ENCODE peak calls at places on chromosome 20, in five cellular contexts. B is K562, E is A549, C is prostate gland, L is IMR-90. O is an unnamed sample.
A peak's percentile ranks its signal among the peaks of the same experiment; 100 is the strongest.

GRCh38 chr20:17613328-17614175 is 43.7 kb downstream of the DSTN start:
- DNase-seq in B (no peak), E (no peak), C (no peak), L (no peak), O (peak; percentile 16)

GRCh38 chr20:60330461-60330860 is 372.2 kb downstream of the CDH26 start:
- DNase-seq in B (no peak), E (no peak), C (no peak), L (no peak), O (no peak)

GRCh38 chr20:14214046-14214445 is 123.4 kb downstream of the FLRT3 start:
- DNase-seq in B (no peak), E (peak; percentile 31), C (no peak), L (no peak), O (no peak)

GRCh38 chr20:17343631-17344447 is 117.0 kb downstream of the PCSK2 start:
- DNase-seq in B (no peak), E (no peak), C (no peak), L (no peak), O (no peak)

GRCh38 chr20:5741089-5741488 is 9.1 kb upstream of the SHLD1 start:
- DNase-seq in B (peak; percentile 58), E (peak; percentile 37), C (no peak), L (peak; percentile 76), O (no peak)

GRCh38 chr20:19750907-19751636 is 7.0 kb upstream of the RIN2 start:
- DNase-seq in B (no peak), E (no peak), C (peak; percentile 62), L (no peak), O (peak; percentile 76)

GRCh38 chr20:9022361-9022760 is 46.5 kb upstream of the PLCB4 start:
- DNase-seq in B (no peak), E (no peak), C (no peak), L (no peak), O (no peak)

GRCh38 chr20:17622851-17623508 is 53.1 kb downstream of the DSTN start:
- DNase-seq in B (no peak), E (no peak), C (no peak), L (no peak), O (peak; percentile 81)

GRCh38 chr20:47088339-47088738 is 193.7 kb downstream of the EYA2 start:
- DNase-seq in B (peak; percentile 18), E (no peak), C (no peak), L (no peak), O (no peak)

GRCh38 chr20:8756410-8756809 is 312.5 kb upstream of the PLCB4 start:
- DNase-seq in B (no peak), E (peak; percentile 87), C (no peak), L (peak; percentile 96), O (no peak)

GRCh38 chr20:56289652-56290051 is 41.1 kb downstream of the MC3R start:
- DNase-seq in B (no peak), E (no peak), C (no peak), L (no peak), O (no peak)

GRCh38 chr20:4300921-4301320 is 285.6 kb upstream of the RNF24 start:
- DNase-seq in B (no peak), E (no peak), C (no peak), L (no peak), O (no peak)

GRCh38 chr20:36268501-36269342 is 32.4 kb downstream of the AAR2 start:
- DNase-seq in B (no peak), E (no peak), C (no peak), L (no peak), O (no peak)

GRCh38 chr20:8480597-8480996 is 348.5 kb downstream of the PLCB1 start:
- DNase-seq in B (no peak), E (no peak), C (no peak), L (no peak), O (no peak)

GRCh38 chr20:63707558-63708300 is at the start of the genes ARFRP1 and ZGPAT:
- DNase-seq in B (peak; percentile 84), E (peak; percentile 87), C (peak; percentile 73), L (peak; percentile 67), O (peak; percentile 78)

GRCh38 chr20:297925-298754 is 770 bp downstream of the ZCCHC3 start:
- DNase-seq in B (peak; percentile 62), E (peak; percentile 83), C (peak; percentile 53), L (peak; percentile 71), O (peak; percentile 56)
- TF ChIP-seq POLR2A in B (peak; percentile 62), E (peak; percentile 54), C (peak; percentile 48), L (no peak), O (no peak)

GRCh38 chr20:39269031-39269461 is 306.9 kb downstream of the DHX35 start:
- DNase-seq in B (peak; percentile 78), E (peak; percentile 25), C (peak; percentile 40), L (peak; percentile 3), O (no peak)
- TF ChIP-seq CTCF in B (peak; percentile 84), E (peak; percentile 72), C (peak; percentile 80), L (peak; percentile 64), O (peak; percentile 31)

GRCh38 chr20:45834797-45835161 is 1.2 kb downstream of the SNX21 start:
- DNase-seq in B (no peak), E (no peak), C (no peak), L (no peak), O (no peak)

GRCh38 chr20:45832619-45833018 is 980 bp upstream of the SNX21 start:
- DNase-seq in B (no peak), E (no peak), C (no peak), L (no peak), O (no peak)

GRCh38 chr20:45835230-45836224 is 1.9 kb downstream of the SNX21 start:
- DNase-seq in B (peak; percentile 84), E (no peak), C (no peak), L (peak; percentile 47), O (peak; percentile 86)

GRCh38 chr20:45833030-45833882 is at the start of gene SNX21:
- DNase-seq in B (peak; percentile 57), E (peak; percentile 81), C (peak; percentile 49), L (peak; percentile 94), O (peak; percentile 81)

DNA sequence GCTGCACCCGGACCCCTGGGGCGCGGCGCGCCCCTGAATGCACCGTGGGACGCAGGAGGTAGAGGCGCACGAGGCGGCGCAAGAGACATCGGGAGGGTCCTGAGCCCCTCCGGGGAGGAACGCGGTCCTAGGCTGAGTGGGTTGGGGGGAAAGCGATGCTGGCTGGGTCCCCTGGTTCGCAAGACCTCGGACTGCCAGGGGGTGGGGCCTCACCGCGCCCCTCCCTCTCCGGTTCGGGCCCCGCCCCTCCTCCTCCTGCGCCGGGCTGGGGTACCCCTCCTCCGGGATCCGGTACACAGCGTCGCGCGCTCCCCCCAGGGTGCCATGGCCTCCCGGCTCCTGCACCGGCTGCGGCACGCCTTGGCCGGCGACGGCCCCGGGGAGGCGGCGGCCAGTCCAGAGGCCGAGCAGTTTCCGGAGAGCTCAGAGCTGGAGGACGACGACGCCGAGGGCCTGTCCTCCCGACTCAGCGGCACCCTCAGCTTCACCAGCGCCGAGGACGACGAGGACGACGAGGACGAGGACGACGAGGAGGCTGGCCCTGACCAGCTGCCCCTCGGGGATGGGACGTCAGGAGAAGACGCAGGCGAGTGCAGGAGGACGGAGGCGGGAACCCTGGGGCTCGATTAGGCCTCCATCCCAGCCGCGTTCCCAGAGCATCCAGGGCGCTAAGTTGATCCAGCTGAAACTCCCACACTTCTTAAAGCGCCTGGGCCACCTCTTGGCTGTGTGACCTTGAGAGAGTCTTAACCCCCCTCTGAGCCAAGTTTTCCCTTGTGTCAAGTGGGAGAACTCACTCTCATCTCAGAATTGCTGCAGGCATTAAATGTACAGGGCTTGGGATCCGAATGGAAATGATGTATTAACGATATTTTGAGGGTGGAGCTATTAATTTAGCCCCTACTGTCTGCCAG is 541 bp downstream of the SNX21 start:
- DNase-seq in B (peak; percentile 84), E (peak; percentile 66), C (peak; percentile 73), L (peak; percentile 49), O (peak; percentile 96)
- TF ChIP-seq POLR2A in B (no peak), E (peak; percentile 68), C (no peak), L (no peak), O (no peak)

GRCh38 chr20:1038205-1038604 is 36.1 kb upstream of the RSPO4 start:
- DNase-seq in B (no peak), E (no peak), C (no peak), L (no peak), O (no peak)
- TF ChIP-seq CTCF in B (no peak), E (no peak), C (no peak), L (no peak), O (no peak)

GRCh38 chr20:62361799-62362589 is 5.1 kb downstream of the LAMA5 start:
- DNase-seq in B (no peak), E (peak; percentile 88), C (peak; percentile 26), L (no peak), O (peak; percentile 85)
- TF ChIP-seq POLR2A in B (no peak), E (no peak), C (no peak), L (no peak), O (no peak)

GRCh38 chr20:22180244-22180643 is 404.1 kb downstream of the FOXA2 start:
- DNase-seq in B (peak; percentile 20), E (peak; percentile 8), C (no peak), L (no peak), O (no peak)
- TF ChIP-seq CTCF in B (peak; percentile 38), E (peak; percentile 32), C (no peak), L (no peak), O (no peak)

DNA sequence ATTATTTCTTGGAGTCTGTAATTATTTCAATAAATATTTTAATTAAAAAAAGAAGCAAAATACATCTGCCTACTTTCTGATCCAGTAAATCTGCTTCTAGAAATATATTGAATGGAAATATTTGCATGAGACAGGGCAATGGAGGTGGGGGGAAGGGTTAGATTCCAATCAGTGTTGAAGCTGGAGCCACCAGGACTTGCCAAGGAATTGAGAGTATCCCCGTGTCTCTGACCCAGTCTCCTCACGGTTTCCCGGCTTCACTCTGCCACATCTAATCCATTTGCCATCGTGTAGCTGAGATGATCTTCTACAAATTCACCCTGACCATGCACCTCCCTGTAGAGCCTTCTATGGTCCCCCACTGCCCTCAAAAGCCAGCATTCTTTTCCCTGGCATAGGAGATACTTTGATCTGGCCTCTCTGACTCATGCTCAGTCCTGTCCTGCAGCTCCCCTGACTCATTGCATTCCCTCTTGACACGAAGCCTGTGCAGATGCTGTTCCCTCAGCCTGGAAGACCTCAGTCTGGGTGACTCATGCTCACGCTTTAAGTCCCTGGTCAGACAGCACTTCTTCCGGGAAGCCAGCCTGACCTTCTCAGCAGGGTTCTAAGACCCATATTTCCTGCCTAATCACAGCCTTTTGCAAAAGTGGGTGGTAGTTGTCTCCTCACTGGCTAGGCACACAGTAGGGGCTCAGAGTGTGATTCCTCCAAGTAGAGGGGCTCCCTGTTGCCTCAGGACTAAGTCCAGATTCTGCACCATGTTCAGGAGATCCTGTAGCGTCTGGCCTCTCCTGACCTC is 23.0 kb upstream of the FKBP1A start:
- DNase-seq in B (peak; percentile 43), E (peak; percentile 94), C (no peak), L (peak; percentile 97), O (no peak)
- TF ChIP-seq POLR2A in B (no peak), E (no peak), C (no peak), L (no peak), O (no peak)

DNA sequence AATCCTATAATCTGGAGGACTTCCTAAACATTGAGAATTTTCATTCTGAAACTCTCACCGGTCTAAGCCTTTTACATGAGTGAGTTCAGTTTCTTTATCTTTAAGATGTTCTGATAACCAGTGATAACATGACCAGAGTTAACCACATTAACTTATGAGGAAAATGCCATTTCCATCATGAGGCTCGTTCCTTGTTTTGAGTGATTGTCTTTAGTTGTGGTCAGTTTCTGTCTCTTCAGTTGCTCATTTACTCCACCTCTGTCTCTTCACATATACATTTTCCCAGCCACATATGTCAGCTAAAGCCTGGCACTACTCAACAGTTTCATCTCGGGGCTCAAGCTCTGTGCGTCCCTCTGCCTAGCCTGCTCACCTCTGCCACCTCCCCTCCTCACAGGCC is 70.4 kb downstream of the JAG1 start:
- DNase-seq in B (no peak), E (no peak), C (no peak), L (no peak), O (no peak)
- TF ChIP-seq CTCF in B (no peak), E (no peak), C (no peak), L (no peak), O (no peak)

O was measured in lower leg skin.